ENCODE peak calls at places on chromosomes 4 and X, in six cellular contexts. One of them, this sample, is unnamed.

GRCh38 chr4:186808635-186809018 is 85.0 kb upstream of the FAT1 start:
- DNase-seq in HepG2: no peak
- DNase-seq in K562: peak
- DNase-seq in endothelial cell of umbilical vein: no peak
- DNase-seq in A549: no peak
- DNase-seq in GM12878: no peak
- DNase-seq in this sample: peak

GRCh38 chr4:184819786-184820185 is 6.0 kb downstream of the ACSL1 start:
- DNase-seq in A549: no peak
- DNase-seq in K562: no peak
- DNase-seq in HepG2: peak
- DNase-seq in GM12878: no peak
- DNase-seq in endothelial cell of umbilical vein: no peak
- DNase-seq in this sample: peak

GRCh38 chrX:118347131-118347530 is 1.2 kb downstream of the WDR44 start:
- DNase-seq in K562: peak
- DNase-seq in HepG2: peak
- DNase-seq in A549: no peak
- DNase-seq in GM12878: no peak
- DNase-seq in endothelial cell of umbilical vein: peak
- DNase-seq in this sample: peak

GRCh38 chrX:120514236-120514635 is 45.1 kb upstream of the LAMP2 start:
- DNase-seq in HepG2: peak
- DNase-seq in endothelial cell of umbilical vein: peak
- DNase-seq in K562: peak
- DNase-seq in GM12878: no peak
- DNase-seq in A549: peak
- DNase-seq in this sample: peak

GRCh38 chr4:74855879-74856278 is 61.6 kb upstream of the BTC start:
- DNase-seq in K562: no peak
- DNase-seq in HepG2: no peak
- DNase-seq in GM12878: no peak
- DNase-seq in endothelial cell of umbilical vein: no peak
- DNase-seq in A549: no peak
- DNase-seq in this sample: no peak

GRCh38 chrX:119041175-119041574 is 31.6 kb upstream of the CT47C1 start:
- DNase-seq in GM12878: no peak
- DNase-seq in A549: peak
- DNase-seq in K562: peak
- DNase-seq in HepG2: peak
- DNase-seq in endothelial cell of umbilical vein: peak
- DNase-seq in this sample: peak

GRCh38 chrX:67545772-67546495 is 2.1 kb downstream of the AR start:
- DNase-seq in A549: no peak
- DNase-seq in endothelial cell of umbilical vein: peak
- DNase-seq in HepG2: no peak
- DNase-seq in GM12878: no peak
- DNase-seq in K562: no peak
- DNase-seq in this sample: peak

GRCh38 chr4:17066972-17067371 is 168.5 kb upstream of the LDB2 start:
- DNase-seq in HepG2: no peak
- DNase-seq in endothelial cell of umbilical vein: peak
- DNase-seq in K562: no peak
- DNase-seq in A549: peak
- DNase-seq in GM12878: no peak
- DNase-seq in this sample: no peak

GRCh38 chr4:74667944-74668343 is 126.4 kb downstream of the BTC start:
- DNase-seq in GM12878: no peak
- DNase-seq in K562: no peak
- DNase-seq in A549: no peak
- DNase-seq in HepG2: no peak
- DNase-seq in endothelial cell of umbilical vein: no peak
- DNase-seq in this sample: no peak

GRCh38 chr4:98584265-98584664 is 74.1 kb downstream of the TSPAN5 start:
- DNase-seq in K562: no peak
- DNase-seq in A549: no peak
- DNase-seq in endothelial cell of umbilical vein: no peak
- DNase-seq in HepG2: peak
- DNase-seq in GM12878: no peak
- DNase-seq in this sample: no peak

GRCh38 chr4:48947731-48948130 is 38.3 kb upstream of the CWH43 start:
- DNase-seq in GM12878: no peak
- DNase-seq in endothelial cell of umbilical vein: no peak
- DNase-seq in K562: peak
- DNase-seq in A549: no peak
- DNase-seq in HepG2: no peak
- DNase-seq in this sample: no peak

GRCh38 chr4:4574792-4575191 is 32.9 kb upstream of the STX18 start:
- DNase-seq in K562: no peak
- DNase-seq in endothelial cell of umbilical vein: peak
- DNase-seq in A549: no peak
- DNase-seq in GM12878: no peak
- DNase-seq in HepG2: no peak
- DNase-seq in this sample: no peak

DNA sequence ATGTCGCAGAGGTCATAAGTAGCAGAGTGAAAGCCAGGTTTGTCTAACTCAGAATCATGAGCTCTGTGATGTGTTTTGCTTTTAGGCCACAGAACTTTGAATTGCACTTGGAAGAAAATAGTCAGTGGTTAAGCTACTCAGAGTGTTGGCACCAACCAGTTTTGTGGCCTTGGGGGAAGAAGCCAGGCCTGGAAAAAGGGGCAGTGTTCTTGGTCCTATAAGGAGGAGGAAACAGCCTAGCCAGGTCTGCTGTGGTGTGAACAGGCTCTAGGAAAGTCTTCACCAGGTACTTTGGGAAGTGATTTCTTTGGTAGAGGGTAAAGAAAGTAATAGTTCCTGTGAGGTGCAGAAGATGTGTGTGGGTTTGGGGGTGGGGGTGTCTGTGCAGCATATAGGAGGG is 49.2 kb downstream of the FHIP1A start:
- DNase-seq in K562: no peak
- DNase-seq in HepG2: no peak
- DNase-seq in endothelial cell of umbilical vein: no peak
- DNase-seq in A549: no peak
- DNase-seq in GM12878: no peak
- DNase-seq in this sample: no peak
- TF ChIP-seq MYC in K562: no peak
- TF ChIP-seq MYC in HepG2: no peak
- TF ChIP-seq MYC in endothelial cell of umbilical vein: no peak
- TF ChIP-seq MYC in A549: no peak
- TF ChIP-seq MYC in GM12878: no peak
- TF ChIP-seq MYC in this sample: no peak

DNA sequence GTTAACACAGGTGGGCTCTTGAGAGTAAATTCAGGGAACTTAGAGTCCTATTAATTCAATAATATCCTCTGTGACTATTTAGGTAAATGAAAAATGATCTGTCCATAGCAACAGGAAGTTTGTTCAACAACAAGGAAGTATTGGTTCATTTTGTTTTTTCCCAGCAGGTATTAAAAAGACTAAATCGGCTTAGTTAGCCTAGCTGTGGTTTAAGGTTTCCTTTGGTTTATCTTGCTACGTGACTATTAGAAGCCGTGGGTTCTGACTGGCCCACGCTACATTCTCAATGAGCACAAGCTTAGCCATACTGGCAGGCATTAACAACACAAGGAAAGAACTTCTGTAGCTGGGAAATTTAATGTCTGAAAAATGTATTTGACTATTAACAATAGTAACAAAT is 168.8 kb upstream of the HS3ST1 start:
- DNase-seq in A549: no peak
- DNase-seq in endothelial cell of umbilical vein: no peak
- DNase-seq in HepG2: no peak
- DNase-seq in K562: no peak
- DNase-seq in GM12878: no peak
- DNase-seq in this sample: no peak
- TF ChIP-seq MYC in A549: no peak
- TF ChIP-seq MYC in endothelial cell of umbilical vein: no peak
- TF ChIP-seq MYC in HepG2: no peak
- TF ChIP-seq MYC in K562: no peak
- TF ChIP-seq MYC in GM12878: no peak
- TF ChIP-seq MYC in this sample: no peak

DNA sequence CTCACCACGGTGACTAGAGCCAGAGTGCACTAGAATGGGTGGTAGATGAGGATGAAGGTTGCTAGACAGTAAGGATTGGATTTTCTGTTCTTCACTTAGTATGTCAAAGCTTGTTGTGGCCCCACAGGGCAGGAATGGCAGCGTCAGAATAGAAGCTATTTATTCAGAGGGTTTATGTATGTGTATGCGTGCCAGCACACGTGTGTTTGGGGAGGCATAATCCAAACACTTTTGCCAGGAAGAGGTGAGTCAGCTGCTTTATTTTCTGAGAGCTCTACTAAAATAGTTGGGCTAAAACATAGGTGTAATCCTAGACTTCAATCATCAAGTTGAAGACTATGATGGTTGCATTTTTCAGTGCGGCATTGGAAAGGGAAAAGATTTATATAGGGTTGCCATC is 1.2 kb upstream of the MAGEE2 start:
- DNase-seq in GM12878: no peak
- DNase-seq in HepG2: no peak
- DNase-seq in A549: no peak
- DNase-seq in endothelial cell of umbilical vein: no peak
- DNase-seq in K562: no peak
- DNase-seq in this sample: no peak
- TF ChIP-seq MYC in GM12878: no peak
- TF ChIP-seq MYC in HepG2: no peak
- TF ChIP-seq MYC in A549: no peak
- TF ChIP-seq MYC in endothelial cell of umbilical vein: no peak
- TF ChIP-seq MYC in K562: no peak
- TF ChIP-seq MYC in this sample: no peak

DNA sequence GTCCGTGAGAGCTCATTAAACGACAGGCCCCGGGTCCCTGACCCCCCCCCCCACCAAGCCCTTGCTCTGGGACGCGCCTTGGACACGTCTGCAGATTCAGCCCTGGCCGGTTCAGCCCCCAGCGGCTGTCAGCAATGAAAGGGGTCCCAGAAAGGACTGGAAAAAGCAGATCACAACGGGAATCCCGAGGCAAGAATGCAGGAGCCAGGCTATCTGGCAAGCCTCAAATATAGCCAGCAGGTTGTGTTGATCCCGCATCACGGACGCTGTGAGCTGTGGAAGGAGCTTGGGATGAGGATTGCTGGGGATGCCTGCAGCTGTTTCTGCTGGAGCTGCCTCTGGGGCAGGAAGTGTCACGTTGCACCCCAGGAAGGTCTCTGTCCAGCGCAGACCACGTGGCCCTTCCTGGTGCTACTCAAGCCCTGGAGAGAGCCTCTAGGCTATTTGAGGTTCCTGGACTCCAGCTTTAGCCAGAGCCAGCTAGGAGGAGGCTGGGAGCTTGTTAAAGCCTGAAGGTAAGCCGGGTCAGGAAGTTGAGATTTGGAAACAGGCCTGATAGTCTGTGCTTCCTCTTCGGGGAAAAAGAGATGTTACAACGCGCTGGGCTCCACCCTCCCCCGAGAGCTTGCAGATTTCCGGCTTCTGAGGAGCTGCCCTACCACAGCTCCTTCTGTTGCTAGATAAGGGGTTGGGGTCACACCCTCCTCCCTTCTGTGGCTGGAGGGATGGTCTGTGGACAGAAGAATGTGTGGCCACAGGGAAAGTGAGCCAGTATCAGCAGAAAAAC is 19.3 kb upstream of the CSF2RA start:
- DNase-seq in GM12878: peak
- DNase-seq in A549: no peak
- DNase-seq in endothelial cell of umbilical vein: no peak
- DNase-seq in K562: no peak
- DNase-seq in HepG2: peak
- DNase-seq in this sample: peak
- TF ChIP-seq MYC in GM12878: no peak
- TF ChIP-seq MYC in A549: no peak
- TF ChIP-seq MYC in endothelial cell of umbilical vein: no peak
- TF ChIP-seq MYC in K562: no peak
- TF ChIP-seq MYC in HepG2: peak
- TF ChIP-seq MYC in this sample: peak

DNA sequence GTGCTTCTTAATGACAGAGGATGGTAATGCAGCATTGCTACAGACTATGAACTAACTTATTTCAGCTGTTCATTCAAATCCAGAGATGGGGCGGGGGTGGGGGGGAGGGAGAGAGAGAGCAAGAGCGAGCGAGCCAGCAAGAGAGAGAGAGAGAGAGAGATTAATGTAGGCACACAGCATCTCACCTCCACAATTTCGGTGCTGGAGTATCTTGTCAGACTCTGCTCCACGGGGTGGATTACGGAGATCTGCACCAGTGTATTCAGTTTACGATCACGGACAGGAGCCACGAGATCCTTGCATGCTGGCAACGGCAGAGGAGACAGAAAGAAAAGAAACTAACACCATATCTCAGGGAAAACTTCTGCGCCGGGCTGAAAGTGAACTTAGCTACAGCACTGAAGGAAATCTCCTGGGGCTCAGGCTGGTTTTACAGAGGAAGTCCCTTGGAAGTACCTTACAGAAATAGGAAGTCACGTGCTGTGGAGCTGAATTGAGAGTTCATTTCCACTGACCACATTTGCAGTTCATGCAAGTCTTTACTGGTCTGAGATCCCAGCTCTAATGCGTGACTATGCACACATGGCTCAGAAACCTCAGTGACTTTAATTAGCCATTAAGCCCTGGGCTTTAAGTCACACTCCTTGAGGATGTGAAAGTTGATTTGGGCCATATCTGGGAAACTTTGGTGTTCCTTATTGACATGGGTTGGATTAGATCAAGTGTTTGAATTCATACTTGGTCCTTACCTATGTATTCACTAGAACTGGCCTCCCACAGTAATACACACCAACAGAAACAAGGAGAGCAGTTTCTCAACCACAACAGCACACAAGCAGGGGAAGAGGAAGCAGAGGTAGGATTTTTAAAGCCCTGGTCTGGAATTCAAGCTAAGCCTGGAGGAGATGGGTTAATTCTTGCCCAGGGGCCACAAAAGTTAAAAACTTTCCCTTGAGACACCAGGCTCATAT is 440.8 kb downstream of the INPP4B start:
- DNase-seq in HepG2: no peak
- DNase-seq in A549: peak
- DNase-seq in GM12878: peak
- DNase-seq in endothelial cell of umbilical vein: peak
- DNase-seq in K562: no peak
- DNase-seq in this sample: peak
- TF ChIP-seq MYC in HepG2: no peak
- TF ChIP-seq MYC in A549: no peak
- TF ChIP-seq MYC in GM12878: no peak
- TF ChIP-seq MYC in endothelial cell of umbilical vein: no peak
- TF ChIP-seq MYC in K562: no peak
- TF ChIP-seq MYC in this sample: no peak

GRCh38 chr4:41418444-41418843 is 119.5 kb upstream of the LIMCH1 start:
- DNase-seq in K562: no peak
- DNase-seq in HepG2: no peak
- DNase-seq in GM12878: no peak
- DNase-seq in A549: no peak
- DNase-seq in endothelial cell of umbilical vein: no peak
- DNase-seq in this sample: no peak
- TF ChIP-seq MYC in K562: no peak
- TF ChIP-seq MYC in HepG2: no peak
- TF ChIP-seq MYC in GM12878: no peak
- TF ChIP-seq MYC in A549: no peak
- TF ChIP-seq MYC in endothelial cell of umbilical vein: no peak
- TF ChIP-seq MYC in this sample: no peak

GRCh38 chr4:145176641-145177432 is 3.6 kb downstream of the OTUD4 start:
- DNase-seq in endothelial cell of umbilical vein: no peak
- DNase-seq in K562: no peak
- DNase-seq in GM12878: no peak
- DNase-seq in A549: no peak
- DNase-seq in HepG2: no peak
- DNase-seq in this sample: peak
- TF ChIP-seq MYC in endothelial cell of umbilical vein: no peak
- TF ChIP-seq MYC in K562: no peak
- TF ChIP-seq MYC in GM12878: no peak
- TF ChIP-seq MYC in A549: no peak
- TF ChIP-seq MYC in HepG2: no peak
- TF ChIP-seq MYC in this sample: no peak

GRCh38 chr4:41375561-41375960 is 118.8 kb downstream of the UCHL1 start:
- DNase-seq in HepG2: no peak
- DNase-seq in endothelial cell of umbilical vein: no peak
- DNase-seq in GM12878: no peak
- DNase-seq in A549: no peak
- DNase-seq in K562: no peak
- DNase-seq in this sample: no peak
- TF ChIP-seq MYC in HepG2: no peak
- TF ChIP-seq MYC in endothelial cell of umbilical vein: no peak
- TF ChIP-seq MYC in GM12878: no peak
- TF ChIP-seq MYC in A549: no peak
- TF ChIP-seq MYC in K562: no peak
- TF ChIP-seq MYC in this sample: no peak